ENCODE peak calls at places on chromosomes 7 and 10, in five cellular contexts. O, R, I, F and P are unnamed samples.

GRCh38 chr7:101410743-101411476 is 48.2 kb downstream of the COL26A1 start:
- DNase-seq in R (peak), I (peak), F (peak), O (no peak), P (no peak)

GRCh38 chr10:110446954-110447608 is 50.6 kb upstream of the DUSP5 start:
- DNase-seq in R (no peak), F (peak), O (no peak), I (no peak), P (no peak)

GRCh38 chr10:119444866-119445265 is 97.7 kb downstream of the RGS10 start:
- DNase-seq in R (no peak), F (no peak), O (no peak), I (no peak), P (no peak)

GRCh38 chr10:79981673-79982485 is 33.0 kb upstream of the SFTPD start:
- DNase-seq in F (peak), O (no peak), I (peak), R (no peak), P (peak)

GRCh38 chr10:61397175-61397986 is 55.8 kb downstream of the TMEM26 start:
- DNase-seq in R (peak), O (no peak), F (peak), I (no peak), P (no peak)

GRCh38 chr10:89645742-89646172 is 715 bp upstream of the PANK1 start:
- DNase-seq in O (no peak), I (no peak), F (no peak), R (no peak), P (no peak)

GRCh38 chr10:31549936-31550335 is 230.9 kb downstream of the ZEB1 start:
- DNase-seq in O (no peak), F (no peak), I (no peak), R (no peak), P (no peak)

GRCh38 chr7:106287786-106288185 is 3.0 kb upstream of the NAMPT start:
- DNase-seq in I (peak), O (no peak), R (no peak), F (no peak), P (no peak)

GRCh38 chr7:49099587-49100326 is 175.4 kb downstream of the CDC14C start:
- DNase-seq in R (no peak), I (no peak), F (no peak), O (no peak), P (peak)

GRCh38 chr10:132944510-132944909 is 2.1 kb upstream of the CFAP46 start:
- DNase-seq in F (no peak), R (no peak), O (no peak), I (no peak), P (no peak)

GRCh38 chr10:6803429-6803783 is 223.3 kb upstream of the PRKCQ start:
- DNase-seq in O (no peak), F (peak), I (no peak), R (no peak), P (no peak)

GRCh38 chr10:74373059-74373458 is 222.0 kb downstream of the ADK start:
- DNase-seq in I (no peak), R (no peak), F (no peak), O (no peak), P (no peak)

GRCh38 chr10:4316166-4316810 is 509.7 kb upstream of the AKR1E2 start:
- DNase-seq in F (peak), R (no peak), O (no peak), I (no peak), P (no peak)

GRCh38 chr7:148702876-148703670 is 4.4 kb downstream of the CUL1 start:
- DNase-seq in I (no peak), F (peak), O (no peak), R (no peak), P (no peak)

GRCh38 chr7:32147909-32148308 is 77.7 kb upstream of the PDE1C start:
- DNase-seq in I (no peak), O (no peak), R (no peak), F (no peak), P (no peak)

GRCh38 chr7:150370612-150371071 is 2.0 kb downstream of the REPIN1 start:
- DNase-seq in R (no peak), I (no peak), F (no peak), O (no peak), P (no peak)

GRCh38 chr7:134632937-134633540 is 13.6 kb upstream of the BPGM start:
- DNase-seq in R (peak), O (peak), I (no peak), F (peak), P (no peak)

GRCh38 chr10:97534746-97535367 is 36.1 kb downstream of the UBTD1 start:
- DNase-seq in F (no peak), O (no peak), I (no peak), R (no peak), P (no peak)

GRCh38 chr10:72107325-72108003 is 19.1 kb upstream of the SPOCK2 start:
- DNase-seq in O (peak), R (peak), I (no peak), F (peak), P (peak)

GRCh38 chr10:125878957-125879835 is 1.9 kb downstream of the DHX32 start:
- DNase-seq in O (no peak), I (no peak), R (no peak), F (peak), P (no peak)

GRCh38 chr10:125882596-125882995 is 1.5 kb upstream of the DHX32 start:
- DNase-seq in O (no peak), R (no peak), I (no peak), F (no peak), P (no peak)

GRCh38 chr10:125883198-125883597 is 2.1 kb upstream of the DHX32 start:
- DNase-seq in F (no peak), I (no peak), R (no peak), O (no peak), P (no peak)

GRCh38 chr10:125880719-125881118 is 373 bp downstream of the DHX32 start:
- DNase-seq in F (no peak), R (no peak), O (no peak), I (no peak), P (no peak)

DNA sequence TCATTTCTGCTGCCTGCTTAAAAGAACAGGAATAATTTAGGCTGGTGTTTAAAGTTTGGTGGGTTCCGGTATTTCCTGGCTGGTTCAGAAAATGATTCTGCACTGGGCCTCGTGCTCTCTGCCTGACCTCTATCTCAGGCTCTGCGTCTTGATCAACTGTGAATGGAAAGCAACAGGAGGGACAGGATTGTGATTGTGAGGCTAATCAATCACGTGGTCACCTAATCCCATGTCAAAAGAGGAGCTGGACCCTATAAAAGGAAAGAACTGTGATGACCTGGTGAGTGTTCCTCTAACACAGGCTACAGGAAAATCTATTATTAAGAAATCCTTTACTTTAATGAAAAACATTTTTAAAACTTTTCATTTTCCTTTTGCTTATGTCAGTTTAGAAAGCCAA is at the start of gene DHX32:
- DNase-seq in R (no peak), I (no peak), O (no peak), F (no peak), P (no peak)
- H3K4me3 ChIP-seq in R (no peak), I (no peak), O (no peak), F (no peak), P (no peak)

DNA sequence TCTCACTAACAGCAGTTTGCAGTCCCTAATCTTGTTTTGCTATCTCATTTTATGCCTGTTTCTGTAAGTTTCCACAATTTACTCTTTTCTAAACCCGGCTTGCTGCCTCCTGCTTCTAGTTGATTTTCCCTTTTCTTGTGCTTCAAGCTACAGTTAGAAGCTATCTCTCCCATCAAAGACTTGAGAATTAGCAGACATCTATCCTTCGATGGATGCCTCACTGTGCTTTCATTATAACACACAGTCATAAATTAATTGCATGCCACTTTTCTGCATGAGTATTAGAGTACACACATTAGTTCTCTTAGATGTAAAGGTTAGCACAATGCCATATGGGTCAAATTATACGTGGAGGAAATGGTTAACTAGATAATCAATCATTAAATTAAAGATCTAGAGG is 48.7 kb downstream of the SEMA3A start:
- DNase-seq in F (no peak), R (no peak), O (no peak), I (no peak), P (no peak)
- H3K4me3 ChIP-seq in F (no peak), R (no peak), O (no peak), I (no peak), P (no peak)

GRCh38 chr7:44604941-44605340 is 1.5 kb upstream of the OGDH start:
- DNase-seq in F (no peak), O (no peak), R (no peak), I (no peak), P (no peak)
- H3K4me3 ChIP-seq in F (no peak), O (no peak), R (no peak), I (no peak), P (no peak)

GRCh38 chr10:18401416-18402195 is 249.8 kb downstream of the NSUN6 start:
- DNase-seq in R (no peak), F (no peak), O (no peak), I (no peak), P (no peak)
- H3K4me3 ChIP-seq in R (no peak), F (no peak), O (no peak), I (no peak), P (no peak)

GRCh38 chr7:11831727-11832495 is at the start of gene THSD7A:
- DNase-seq in I (peak), R (no peak), F (peak), O (peak), P (no peak)
- H3K4me3 ChIP-seq in I (peak), R (no peak), F (peak), O (no peak), P (no peak)

GRCh38 chr7:155741805-155742204 is 70.5 kb downstream of the SHH start:
- DNase-seq in I (peak), F (no peak), R (no peak), O (peak), P (no peak)
- H3K4me3 ChIP-seq in I (no peak), F (no peak), R (no peak), O (no peak), P (no peak)

GRCh38 chr7:80135306-80136104 is 874 bp downstream of the GNAI1 start:
- DNase-seq in F (peak), I (no peak), R (peak), O (no peak), P (no peak)
- H3K4me3 ChIP-seq in F (peak), I (peak), R (peak), O (no peak), P (no peak)

GRCh38 chr10:77898323-77899079 is 28.1 kb downstream of the DLG5 start:
- DNase-seq in R (no peak), F (no peak), O (no peak), I (peak), P (no peak)

GRCh38 chr10:77899080-77899477 is 27.5 kb downstream of the DLG5 start:
- DNase-seq in O (no peak), F (no peak), R (no peak), I (peak), P (no peak)

GRCh38 chr10:77893386-77893785 is 33.2 kb downstream of the DLG5 start:
- DNase-seq in F (no peak), O (no peak), I (no peak), R (no peak), P (no peak)

GRCh38 chr10:77894058-77894457 is 32.5 kb downstream of the DLG5 start:
- DNase-seq in F (no peak), I (no peak), O (no peak), R (no peak), P (no peak)

DNA sequence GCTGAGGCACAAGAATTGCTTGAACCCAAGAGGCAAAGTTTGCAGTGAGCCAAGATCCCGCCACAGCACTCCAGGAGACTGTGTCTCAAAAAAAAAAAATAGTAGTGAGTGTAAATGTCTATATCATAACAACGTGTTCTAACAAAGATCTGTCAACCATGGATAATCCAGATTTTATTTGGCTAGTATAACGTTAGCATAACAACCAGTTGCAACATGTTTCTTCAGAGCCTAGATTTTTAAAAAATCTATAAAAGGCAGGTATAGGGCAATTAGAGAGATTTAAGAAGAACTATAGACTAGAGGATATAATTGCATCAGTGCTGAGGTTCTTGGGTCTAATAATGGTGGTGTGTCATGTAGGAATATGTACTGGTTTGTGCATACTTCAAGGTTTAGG is 30.5 kb downstream of the DLG5 start:
- DNase-seq in R (no peak), F (no peak), I (no peak), O (no peak), P (no peak)
- H3K4me3 ChIP-seq in R (no peak), F (no peak), I (no peak), O (no peak), P (no peak)